ENCODE peak calls at places on chromosomes 13 and 19, in seven cellular contexts. One of them, this sample, is unnamed.
A peak's percentile ranks its signal among the peaks of the same experiment; 100 is the strongest.

GRCh38 chr19:4134351-4134750 is 10.4 kb upstream of the MAP2K2 start:
- ATAC-seq in upper lobe of left lung: no peak
- ATAC-seq in body of pancreas: no peak
- ATAC-seq in A549: peak; percentile 22
- ATAC-seq in mucosa of descending colon: no peak
- ATAC-seq in heart right ventricle: no peak
- ATAC-seq in gastrocnemius medialis: no peak
- ATAC-seq in this sample: no peak

GRCh38 chr13:59472134-59472533 is 691.6 kb downstream of the DIAPH3 start:
- ATAC-seq in upper lobe of left lung: no peak
- ATAC-seq in body of pancreas: no peak
- ATAC-seq in A549: no peak
- ATAC-seq in mucosa of descending colon: no peak
- ATAC-seq in heart right ventricle: no peak
- ATAC-seq in gastrocnemius medialis: no peak
- ATAC-seq in this sample: no peak

GRCh38 chr13:108113407-108113806 is 101.9 kb downstream of the LIG4 start:
- ATAC-seq in upper lobe of left lung: no peak
- ATAC-seq in body of pancreas: no peak
- ATAC-seq in A549: no peak
- ATAC-seq in mucosa of descending colon: no peak
- ATAC-seq in heart right ventricle: no peak
- ATAC-seq in gastrocnemius medialis: no peak
- ATAC-seq in this sample: no peak

GRCh38 chr19:43422000-43422688 is 7.5 kb downstream of the TEX101 start:
- ATAC-seq in upper lobe of left lung: no peak
- ATAC-seq in body of pancreas: no peak
- ATAC-seq in A549: no peak
- ATAC-seq in mucosa of descending colon: no peak
- ATAC-seq in heart right ventricle: no peak
- ATAC-seq in gastrocnemius medialis: no peak
- ATAC-seq in this sample: no peak

GRCh38 chr19:35212241-35212640 is 16.3 kb downstream of the FAM187B start:
- ATAC-seq in upper lobe of left lung: no peak
- ATAC-seq in body of pancreas: no peak
- ATAC-seq in A549: no peak
- ATAC-seq in mucosa of descending colon: no peak
- ATAC-seq in heart right ventricle: no peak
- ATAC-seq in gastrocnemius medialis: no peak
- ATAC-seq in this sample: no peak

GRCh38 chr13:95039415-95039814 is 261.8 kb downstream of the ABCC4 start:
- ATAC-seq in upper lobe of left lung: no peak
- ATAC-seq in body of pancreas: no peak
- ATAC-seq in A549: no peak
- ATAC-seq in mucosa of descending colon: no peak
- ATAC-seq in heart right ventricle: no peak
- ATAC-seq in gastrocnemius medialis: no peak
- ATAC-seq in this sample: no peak

GRCh38 chr19:3670796-3671679 is 29.2 kb downstream of the PIP5K1C start:
- ATAC-seq in upper lobe of left lung: peak; percentile 61
- ATAC-seq in body of pancreas: peak; percentile 37
- ATAC-seq in A549: no peak
- ATAC-seq in mucosa of descending colon: peak; percentile 49
- ATAC-seq in heart right ventricle: peak; percentile 83
- ATAC-seq in gastrocnemius medialis: peak; percentile 59
- ATAC-seq in this sample: peak; percentile 74

GRCh38 chr13:100630564-100630963 is 42.0 kb upstream of the GGACT start:
- ATAC-seq in upper lobe of left lung: no peak
- ATAC-seq in body of pancreas: no peak
- ATAC-seq in A549: no peak
- ATAC-seq in mucosa of descending colon: no peak
- ATAC-seq in heart right ventricle: no peak
- ATAC-seq in gastrocnemius medialis: no peak
- ATAC-seq in this sample: no peak

GRCh38 chr13:51608857-51609406 is 24.7 kb downstream of the WDFY2 start:
- ATAC-seq in upper lobe of left lung: no peak
- ATAC-seq in body of pancreas: no peak
- ATAC-seq in A549: no peak
- ATAC-seq in mucosa of descending colon: no peak
- ATAC-seq in heart right ventricle: no peak
- ATAC-seq in gastrocnemius medialis: no peak
- ATAC-seq in this sample: no peak

GRCh38 chr19:58181902-58182576 is 822 bp upstream of the ZNF274 start:
- ATAC-seq in upper lobe of left lung: no peak
- ATAC-seq in body of pancreas: no peak
- ATAC-seq in A549: no peak
- ATAC-seq in mucosa of descending colon: no peak
- ATAC-seq in heart right ventricle: peak; percentile 25
- ATAC-seq in gastrocnemius medialis: no peak
- ATAC-seq in this sample: no peak

GRCh38 chr19:45187421-45188100 is 9.0 kb downstream of the BLOC1S3 start:
- ATAC-seq in upper lobe of left lung: no peak
- ATAC-seq in body of pancreas: peak; percentile 63
- ATAC-seq in A549: peak; percentile 43
- ATAC-seq in mucosa of descending colon: peak; percentile 69
- ATAC-seq in heart right ventricle: peak; percentile 32
- ATAC-seq in gastrocnemius medialis: peak; percentile 24
- ATAC-seq in this sample: no peak

GRCh38 chr19:16654151-16654550 is 5.8 kb downstream of the SMIM7 start:
- ATAC-seq in upper lobe of left lung: no peak
- ATAC-seq in body of pancreas: no peak
- ATAC-seq in A549: no peak
- ATAC-seq in mucosa of descending colon: peak; percentile 20
- ATAC-seq in heart right ventricle: no peak
- ATAC-seq in gastrocnemius medialis: no peak
- ATAC-seq in this sample: no peak

GRCh38 chr13:114157869-114158495 is 21.1 kb upstream of the CFAP97D2 start:
- ATAC-seq in upper lobe of left lung: no peak
- ATAC-seq in body of pancreas: no peak
- ATAC-seq in A549: no peak
- ATAC-seq in mucosa of descending colon: no peak
- ATAC-seq in heart right ventricle: no peak
- ATAC-seq in gastrocnemius medialis: no peak
- ATAC-seq in this sample: no peak

GRCh38 chr13:45297456-45298205 is 43.4 kb downstream of the TPT1 start:
- ATAC-seq in upper lobe of left lung: no peak
- ATAC-seq in body of pancreas: no peak
- ATAC-seq in A549: no peak
- ATAC-seq in mucosa of descending colon: peak; percentile 39
- ATAC-seq in heart right ventricle: no peak
- ATAC-seq in gastrocnemius medialis: peak; percentile 73
- ATAC-seq in this sample: no peak

GRCh38 chr19:38213911-38214625 is 10.0 kb downstream of the DPF1 start:
- ATAC-seq in upper lobe of left lung: no peak
- ATAC-seq in body of pancreas: no peak
- ATAC-seq in A549: peak; percentile 37
- ATAC-seq in mucosa of descending colon: no peak
- ATAC-seq in heart right ventricle: no peak
- ATAC-seq in gastrocnemius medialis: no peak
- ATAC-seq in this sample: no peak

GRCh38 chr13:29496241-29496712 is 99.2 kb downstream of the SLC7A1 start:
- ATAC-seq in upper lobe of left lung: peak; percentile 8
- ATAC-seq in body of pancreas: peak; percentile 96
- ATAC-seq in A549: peak; percentile 56
- ATAC-seq in mucosa of descending colon: peak; percentile 60
- ATAC-seq in heart right ventricle: peak; percentile 91
- ATAC-seq in gastrocnemius medialis: no peak
- ATAC-seq in this sample: peak; percentile 48

GRCh38 chr13:87444135-87444534 is 227.0 kb upstream of the SLITRK5 start:
- ATAC-seq in upper lobe of left lung: no peak
- ATAC-seq in body of pancreas: no peak
- ATAC-seq in A549: no peak
- ATAC-seq in mucosa of descending colon: no peak
- ATAC-seq in heart right ventricle: no peak
- ATAC-seq in gastrocnemius medialis: no peak
- ATAC-seq in this sample: no peak

DNA sequence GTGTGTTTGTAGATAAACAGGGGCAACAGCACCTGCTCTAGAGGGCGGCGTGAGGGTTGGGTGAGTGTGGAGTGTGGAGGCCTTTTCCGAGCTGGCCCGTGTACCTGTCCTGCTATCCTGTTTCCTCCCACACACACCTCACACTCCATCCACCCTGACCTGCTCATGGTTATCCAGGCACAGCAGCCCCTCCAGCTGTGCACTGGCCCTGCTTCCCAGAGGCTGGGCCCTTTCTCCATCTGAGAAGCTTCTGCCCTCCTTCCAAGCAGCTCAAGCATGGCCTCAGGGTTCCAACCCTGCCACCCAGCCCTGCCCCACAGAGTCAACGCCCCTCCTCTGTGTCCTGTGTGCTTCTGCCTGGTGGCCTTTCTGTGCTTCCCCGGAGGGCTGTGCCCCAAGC is 86.9 kb downstream of the SOX1 start:
- ATAC-seq in upper lobe of left lung: no peak
- ATAC-seq in body of pancreas: no peak
- ATAC-seq in A549: no peak
- ATAC-seq in mucosa of descending colon: peak; percentile 15
- ATAC-seq in heart right ventricle: no peak
- ATAC-seq in gastrocnemius medialis: no peak
- ATAC-seq in this sample: no peak
- TF ChIP-seq CTCF in upper lobe of left lung: no peak
- TF ChIP-seq CTCF in body of pancreas: no peak
- TF ChIP-seq CTCF in A549: no peak
- TF ChIP-seq CTCF in mucosa of descending colon: no peak
- TF ChIP-seq CTCF in heart right ventricle: no peak
- TF ChIP-seq CTCF in gastrocnemius medialis: no peak
- TF ChIP-seq CTCF in this sample: no peak

DNA sequence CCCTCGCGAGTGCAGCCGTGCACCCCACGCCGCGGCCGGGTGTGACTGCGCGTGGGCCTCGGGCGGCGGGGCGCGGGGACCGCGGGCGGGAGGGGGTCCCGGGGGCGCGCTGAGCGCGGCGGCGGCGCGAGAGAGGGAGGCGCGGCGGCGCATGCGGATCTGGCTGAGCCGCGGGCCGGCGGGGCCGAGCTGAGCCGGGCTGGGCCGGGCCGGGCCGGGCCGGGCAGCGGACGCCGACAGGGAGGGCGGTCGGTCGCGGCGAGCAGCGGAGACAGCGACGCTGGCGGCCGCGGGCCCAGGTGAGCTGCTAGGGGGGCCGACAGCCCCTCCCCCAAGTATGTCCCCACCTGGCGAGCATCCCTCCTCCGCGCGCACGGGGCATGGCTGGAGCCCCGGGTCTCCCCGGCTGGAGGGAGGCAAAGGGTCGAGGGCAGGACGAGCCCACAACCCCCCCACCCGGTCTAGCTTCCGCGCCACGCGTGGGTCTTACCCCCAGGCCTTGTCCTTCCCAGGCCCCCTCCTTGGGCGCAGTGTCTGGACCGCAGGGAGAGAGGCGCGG is 285 bp downstream of the SPTBN4 start:
- ATAC-seq in upper lobe of left lung: no peak
- ATAC-seq in body of pancreas: no peak
- ATAC-seq in A549: no peak
- ATAC-seq in mucosa of descending colon: no peak
- ATAC-seq in heart right ventricle: no peak
- ATAC-seq in gastrocnemius medialis: no peak
- ATAC-seq in this sample: no peak
- H3K4me3 ChIP-seq in upper lobe of left lung: peak overlapping the region; percentile 70
- H3K4me3 ChIP-seq in body of pancreas: no peak overlapping the region
- H3K4me3 ChIP-seq in A549: peak overlapping the region; percentile 40
- H3K4me3 ChIP-seq in mucosa of descending colon: no peak overlapping the region
- H3K4me3 ChIP-seq in heart right ventricle: peak overlapping the region; percentile 74
- H3K4me3 ChIP-seq in gastrocnemius medialis: peak overlapping the region; percentile 85
- H3K4me3 ChIP-seq in this sample: peak overlapping the region; percentile 63

DNA sequence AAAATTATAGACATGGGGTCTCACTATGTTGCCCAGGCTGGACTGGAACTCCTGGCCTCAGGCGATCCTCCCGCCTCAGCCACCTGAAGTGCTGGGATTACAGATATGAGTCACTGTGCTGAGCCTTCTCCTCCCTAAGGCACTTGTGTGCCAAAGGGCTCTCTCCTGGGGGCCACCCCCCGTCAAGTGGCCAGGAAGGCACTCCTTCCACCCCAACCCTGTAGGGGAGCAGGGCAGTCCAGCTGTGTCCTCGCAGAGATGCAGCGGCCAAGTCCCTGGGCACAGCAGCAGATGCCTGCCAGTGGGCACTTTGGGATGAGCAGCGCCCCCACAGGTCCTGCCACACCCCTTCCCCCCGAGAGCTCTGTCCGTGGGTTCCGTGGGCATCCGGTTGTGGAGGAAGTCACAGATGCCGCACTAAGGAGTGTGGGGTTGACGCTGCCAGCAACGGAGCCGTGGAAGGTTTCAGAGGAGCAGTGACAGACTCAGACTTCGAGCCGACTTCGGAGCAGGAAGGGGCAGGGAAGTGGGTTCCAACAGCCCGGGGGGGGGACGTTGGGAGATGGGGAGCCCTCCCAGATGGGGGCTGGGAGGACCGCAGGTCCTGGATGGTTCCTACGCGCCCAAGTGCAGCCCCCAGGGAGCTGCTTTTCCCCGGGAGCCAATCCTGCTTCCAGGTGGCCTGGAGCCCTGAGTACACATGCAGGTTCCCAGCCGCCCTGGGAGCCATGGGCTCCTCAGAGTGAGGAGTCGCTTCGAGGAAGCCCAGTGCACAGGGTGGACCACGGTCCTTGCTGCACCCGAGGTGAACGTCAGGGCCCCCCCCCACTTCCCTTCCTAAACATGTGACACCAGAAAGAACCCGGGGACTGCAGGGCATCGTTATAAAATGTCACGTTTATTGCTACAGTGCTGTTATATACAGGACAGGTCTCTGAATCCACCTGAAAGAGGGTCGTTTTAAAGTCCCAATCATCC is 3.4 kb upstream of the UQCR11 start:
- ATAC-seq in upper lobe of left lung: no peak
- ATAC-seq in body of pancreas: no peak
- ATAC-seq in A549: no peak
- ATAC-seq in mucosa of descending colon: no peak
- ATAC-seq in heart right ventricle: no peak
- ATAC-seq in gastrocnemius medialis: no peak
- ATAC-seq in this sample: no peak
- TF ChIP-seq CTCF in upper lobe of left lung: no peak
- TF ChIP-seq CTCF in body of pancreas: no peak
- TF ChIP-seq CTCF in A549: no peak
- TF ChIP-seq CTCF in mucosa of descending colon: no peak
- TF ChIP-seq CTCF in heart right ventricle: no peak
- TF ChIP-seq CTCF in gastrocnemius medialis: no peak
- TF ChIP-seq CTCF in this sample: no peak

DNA sequence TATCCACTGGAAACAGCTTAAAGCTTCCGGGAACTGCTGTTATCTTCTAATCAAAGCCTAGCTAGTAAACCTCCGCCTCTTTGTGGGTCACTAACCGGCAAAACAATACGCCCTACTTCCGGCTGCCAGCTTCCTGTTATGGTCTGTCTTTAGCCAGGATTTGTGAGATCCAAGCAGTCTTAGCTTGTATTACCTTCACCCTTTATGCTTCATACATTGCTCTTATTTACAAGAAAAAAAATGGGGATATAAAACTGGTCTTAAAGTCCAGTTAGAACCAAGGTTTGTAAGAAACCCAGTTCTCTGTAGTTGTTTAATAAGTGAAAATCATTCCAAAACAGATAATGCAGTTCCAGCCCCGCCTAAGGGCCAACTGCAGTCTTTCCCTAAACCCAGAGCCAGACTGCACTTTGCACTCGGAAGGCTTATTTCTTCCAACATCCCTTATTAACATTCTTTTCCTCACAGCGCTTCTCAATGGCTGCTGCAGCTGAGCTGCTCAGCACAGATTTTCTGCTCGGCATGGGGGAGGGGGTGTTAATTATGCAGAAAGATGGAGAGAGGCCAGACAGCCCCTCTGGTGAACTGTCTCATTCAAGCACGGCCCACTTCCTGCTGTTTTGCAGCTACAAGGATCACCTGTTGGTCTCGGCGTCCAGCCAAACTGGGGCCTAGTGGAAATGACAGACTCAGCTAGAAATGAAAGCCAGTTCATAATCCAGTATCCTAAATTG is 368.4 kb downstream of the KLF12 start:
- ATAC-seq in upper lobe of left lung: peak; percentile 43
- ATAC-seq in body of pancreas: peak; percentile 77
- ATAC-seq in A549: no peak
- ATAC-seq in mucosa of descending colon: peak; percentile 92
- ATAC-seq in heart right ventricle: peak; percentile 72
- ATAC-seq in gastrocnemius medialis: peak; percentile 38
- ATAC-seq in this sample: peak; percentile 61
- H3K4me3 ChIP-seq in upper lobe of left lung: no peak overlapping the region
- H3K4me3 ChIP-seq in body of pancreas: no peak overlapping the region
- H3K4me3 ChIP-seq in A549: no peak overlapping the region
- H3K4me3 ChIP-seq in mucosa of descending colon: no peak overlapping the region
- H3K4me3 ChIP-seq in heart right ventricle: peak overlapping the region; percentile 11
- H3K4me3 ChIP-seq in gastrocnemius medialis: no peak overlapping the region
- H3K4me3 ChIP-seq in this sample: no peak overlapping the region

This sample was measured in gastroesophageal sphincter.